ENCODE peak calls at places on chromosomes 1 and 21, in six cellular contexts. H is left kidney; P is heart left ventricle; E is stimulated activated naive CD4-positive, alpha-beta T cell treated with Interleukin-2 at 50 U/mL for 16 hours; J is islet precursor cell; Q is CD8-positive, alpha-beta T cell. C is an unnamed sample.

GRCh38 chr1:231387770-231388669 is 34.1 kb downstream of the EGLN1 start:
- DNase-seq in H (no peak), P (no peak), E (no peak), J (peak; percentile 57), Q (no peak), C (no peak)

GRCh38 chr1:244353572-244354091 is 98.1 kb downstream of the ADSS2 start:
- DNase-seq in H (peak; percentile 72), P (no peak), E (no peak), J (peak; percentile 93), Q (no peak), C (no peak)

GRCh38 chr21:14452031-14452778 is 69.3 kb upstream of the HSPA13 start:
- DNase-seq in H (no peak), P (no peak), E (peak; percentile 3), J (no peak), Q (no peak), C (no peak)

GRCh38 chr1:21217812-21218596 is 41.3 kb upstream of the EIF4G3 start:
- DNase-seq in H (peak; percentile 58), P (no peak), E (no peak), J (peak; percentile 86), Q (no peak), C (no peak)

GRCh38 chr21:36820176-36821031 is 121.5 kb downstream of the SIM2 start:
- DNase-seq in H (peak; percentile 63), P (no peak), E (no peak), J (peak; percentile 73), Q (no peak), C (no peak)

GRCh38 chr1:27528701-27529637 is 39.0 kb upstream of the WASF2 start:
- DNase-seq in H (peak; percentile 97), P (peak; percentile 81), E (no peak), J (peak; percentile 67), Q (no peak), C (peak; percentile 38)

GRCh38 chr1:13517193-13517812 is 3.5 kb upstream of the LRRC38 start:
- DNase-seq in H (peak; percentile 67), P (no peak), E (no peak), J (peak; percentile 77), Q (no peak), C (peak; percentile 65)

GRCh38 chr1:80250573-80251168 is 1244.1 kb upstream of the ADGRL4 start:
- DNase-seq in H (no peak), P (no peak), E (no peak), J (no peak), Q (no peak), C (no peak)

GRCh38 chr1:2225029-2225428 is 3.1 kb upstream of the SKI start:
- DNase-seq in H (no peak), P (no peak), E (no peak), J (no peak), Q (no peak), C (no peak)

GRCh38 chr1:27527857-27528700 is 38.1 kb upstream of the WASF2 start:
- DNase-seq in H (peak; percentile 94), P (no peak), E (peak; percentile 35), J (peak; percentile 82), Q (peak; percentile 32), C (peak; percentile 96)

GRCh38 chr21:29105218-29105617 is 25.2 kb upstream of the MAP3K7CL start:
- DNase-seq in H (peak; percentile 20), P (no peak), E (no peak), J (no peak), Q (no peak), C (no peak)

GRCh38 chr1:29805896-29806160 is 569.5 kb downstream of the PTPRU start:
- DNase-seq in H (no peak), P (no peak), E (no peak), J (no peak), Q (no peak), C (no peak)

GRCh38 chr1:212129781-212130180 is 94.2 kb downstream of the DTL start:
- DNase-seq in H (peak; percentile 32), P (no peak), E (no peak), J (no peak), Q (no peak), C (no peak)

GRCh38 chr1:36248250-36248894 is 24.1 kb downstream of the THRAP3 start:
- DNase-seq in H (no peak), P (no peak), E (no peak), J (peak; percentile 82), Q (no peak), C (no peak)

GRCh38 chr1:175155473-175155856 is 37.1 kb downstream of the KIAA0040 start:
- DNase-seq in H (no peak), P (no peak), E (no peak), J (no peak), Q (no peak), C (no peak)

GRCh38 chr1:203274603-203275381 is 30.5 kb upstream of the BTG2 start:
- DNase-seq in H (peak; percentile 44), P (no peak), E (no peak), J (no peak), Q (no peak), C (no peak)

GRCh38 chr1:182588460-182589396 is at the start of gene RNASEL:
- DNase-seq in H (peak; percentile 91), P (peak; percentile 82), E (peak; percentile 49), J (peak; percentile 90), Q (peak; percentile 24), C (peak; percentile 74)

GRCh38 chr1:34928865-34929496 is 469 bp downstream of the DLGAP3 start:
- DNase-seq in H (peak; percentile 47), P (no peak), E (no peak), J (peak; percentile 56), Q (no peak), C (peak; percentile 75)

GRCh38 chr1:10399487-10399917 is 638 bp downstream of the PGD start:
- DNase-seq in H (no peak), P (peak; percentile 75), E (no peak), J (no peak), Q (no peak), C (peak; percentile 32)

GRCh38 chr1:200099040-200099439 is 71.5 kb downstream of the NR5A2 start:
- DNase-seq in H (no peak), P (no peak), E (no peak), J (no peak), Q (no peak), C (no peak)

GRCh38 chr1:66492424-66492823 is 41.5 kb upstream of the SGIP1 start:
- DNase-seq in H (no peak), P (no peak), E (no peak), J (no peak), Q (no peak), C (no peak)

GRCh38 chr21:29499734-29500343 is 201.1 kb downstream of the BACH1 start:
- DNase-seq in H (no peak), P (no peak), E (no peak), J (peak; percentile 59), Q (no peak), C (peak; percentile 22)

GRCh38 chr1:1861339-1861730 is 29.6 kb downstream of the GNB1 start:
- DNase-seq in H (no peak), P (no peak), E (no peak), J (no peak), Q (no peak), C (no peak)

GRCh38 chr1:170097449-170097948 is 23.0 kb upstream of the KIFAP3 start:
- DNase-seq in H (peak; percentile 15), P (no peak), E (no peak), J (no peak), Q (no peak), C (peak; percentile 98)

GRCh38 chr1:9394010-9394409 is 101.3 kb downstream of the SPSB1 start:
- DNase-seq in H (no peak), P (no peak), E (no peak), J (no peak), Q (no peak), C (no peak)

GRCh38 chr1:56434659-56435202 is 144.6 kb downstream of the PLPP3 start:
- DNase-seq in H (peak; percentile 51), P (no peak), E (no peak), J (no peak), Q (no peak), C (no peak)

GRCh38 chr1:236321101-236321500 is 39.3 kb upstream of the ERO1B start:
- DNase-seq in H (no peak), P (no peak), E (no peak), J (no peak), Q (no peak), C (no peak)

GRCh38 chr1:61253059-61253735 is 170.8 kb downstream of the NFIA start:
- DNase-seq in H (no peak), P (no peak), E (no peak), J (no peak), Q (no peak), C (no peak)

GRCh38 chr1:54499097-54500029 is 48.7 kb upstream of the ACOT11 start:
- DNase-seq in H (peak; percentile 92), P (peak; percentile 64), E (no peak), J (peak; percentile 83), Q (no peak), C (peak; percentile 78)

GRCh38 chr1:104295516-104295915 is 545.8 kb downstream of the AMY1C start:
- DNase-seq in H (no peak), P (no peak), E (no peak), J (peak; percentile 82), Q (no peak), C (no peak)

GRCh38 chr1:67040405-67040804 is 13.5 kb downstream of the SLC35D1 start:
- DNase-seq in H (no peak), P (no peak), E (no peak), J (no peak), Q (no peak), C (no peak)

GRCh38 chr1:162389021-162389818 is 7.7 kb downstream of the C1orf226 start:
- DNase-seq in H (no peak), P (no peak), E (no peak), J (peak; percentile 70), Q (no peak), C (peak; percentile 40)

GRCh38 chr1:53340660-53341520 is 13.0 kb upstream of the LRP8 start:
- DNase-seq in H (no peak), P (no peak), E (peak; percentile 36), J (no peak), Q (no peak), C (no peak)

GRCh38 chr1:46812065-46812750 is 13.4 kb downstream of the CYP4B1 start:
- DNase-seq in H (no peak), P (no peak), E (no peak), J (peak; percentile 36), Q (no peak), C (no peak)

GRCh38 chr1:10909697-10910489 is 102.6 kb upstream of the TARDBP start:
- DNase-seq in H (peak; percentile 70), P (peak; percentile 80), E (peak; percentile 70), J (peak; percentile 81), Q (peak; percentile 64), C (peak; percentile 19)

GRCh38 chr1:179807691-179808485 is 64.8 kb downstream of the FAM163A start:
- DNase-seq in H (no peak), P (peak; percentile 31), E (no peak), J (peak; percentile 81), Q (no peak), C (no peak)

GRCh38 chr1:61424382-61424781 is 300.6 kb downstream of the TM2D1 start:
- DNase-seq in H (peak; percentile 71), P (no peak), E (no peak), J (no peak), Q (no peak), C (peak; percentile 28)

GRCh38 chr1:90384152-90384650 is 332.9 kb downstream of the BARHL2 start:
- DNase-seq in H (peak; percentile 41), P (no peak), E (no peak), J (peak; percentile 56), Q (no peak), C (no peak)

GRCh38 chr21:34845521-34846213 is 176.9 kb downstream of the CLIC6 start:
- DNase-seq in H (peak; percentile 50), P (no peak), E (peak; percentile 37), J (peak; percentile 54), Q (no peak), C (no peak)

GRCh38 chr1:75152092-75152491 is 17.9 kb downstream of the LHX8 start:
- DNase-seq in H (no peak), P (no peak), E (no peak), J (no peak), Q (no peak), C (no peak)